ENCODE peak calls at places on chromosome 1, in ten cellular contexts. R is testis; G is SW480; U is stimulated activated CD4-positive, alpha-beta T cell treated with anti-CD3 and anti-CD28 coated beads, Interleukin-1b, Interleukin-23, amount 100 ng/mL, for 4 hours; S is HCT116; P is NCI-H187 treated with DMSO at 0.1 percent for 48 hours; W is osteocyte; N is lower lobe of right lung; B is T-helper 2 cell treated with Interferon-gamma antibody and Interleukin-4, amounts not matched to agents 5 μg/mL and 100 μg/mL, for 36 hours; V is HFF-Myc. K is an unnamed sample.
A peak's percentile ranks its signal among the peaks of the same experiment; 100 is the strongest.

GRCh38 chr1:27021347-27022031 is 8.8 kb upstream of the TENT5B start:
- DNase-seq in R (no peak), G (no peak), U (no peak), S (no peak), P (no peak), W (no peak), N (no peak), B (no peak), V (no peak), K (no peak)

GRCh38 chr1:226118357-226118756 is 55.8 kb downstream of the H3-3A start:
- DNase-seq in R (no peak), G (no peak), U (no peak), S (no peak), P (no peak), W (no peak), N (no peak), B (no peak), V (no peak), K (no peak)

GRCh38 chr1:65420590-65421340 is at the start of the genes LEPR and LEPROT:
- DNase-seq in R (no peak), G (peak; percentile 54), U (no peak), S (no peak), P (no peak), W (no peak), N (no peak), B (no peak), V (peak; percentile 48), K (no peak)

GRCh38 chr1:198711837-198712236 is 73.0 kb downstream of the PTPRC start:
- DNase-seq in R (no peak), G (no peak), U (no peak), S (no peak), P (no peak), W (no peak), N (no peak), B (no peak), V (no peak), K (no peak)

GRCh38 chr1:41240806-41241747 is 1.0 kb downstream of the SCMH1 start:
- DNase-seq in R (peak; percentile 70), G (peak; percentile 59), U (peak; percentile 22), S (no peak), P (no peak), W (peak; percentile 86), N (peak; percentile 76), B (peak; percentile 44), V (no peak), K (peak; percentile 57)

GRCh38 chr1:161949543-161949942 is 74.1 kb downstream of the OLFML2B start:
- DNase-seq in R (no peak), G (no peak), U (no peak), S (no peak), P (no peak), W (no peak), N (no peak), B (no peak), V (no peak), K (no peak)

GRCh38 chr1:182301467-182302198 is 90.0 kb downstream of the GLUL start:
- DNase-seq in R (peak; percentile 82), G (peak; percentile 82), U (no peak), S (peak; percentile 42), P (peak; percentile 63), W (no peak), N (no peak), B (peak; percentile 17), V (no peak), K (no peak)

GRCh38 chr1:14939527-14940284 is 213.8 kb upstream of the TMEM51 start:
- DNase-seq in R (no peak), G (peak; percentile 47), U (no peak), S (no peak), P (no peak), W (no peak), N (no peak), B (no peak), V (peak; percentile 64), K (no peak)

K was measured in left lung.